ENCODE peak calls at places on chromosome 20, in four cellular contexts. Q is fibroblast of mammary gland, C is psoas muscle, X is gastrocnemius medialis. P is an unnamed sample.

GRCh38 chr20:38804243-38804642 is 1.3 kb upstream of the PPP1R16B start:
- DNase-seq in Q (no peak), C (no peak), X (no peak), P (no peak)

GRCh38 chr20:45484676-45485075 is 15.1 kb downstream of the WFDC2 start:
- DNase-seq in Q (no peak), C (no peak), X (no peak), P (no peak)

GRCh38 chr20:57659131-57659788 is 39.0 kb upstream of the ZBP1 start:
- DNase-seq in Q (no peak), C (no peak), X (no peak), P (no peak)

GRCh38 chr20:45508068-45508886 is 7.1 kb downstream of the SPINT3 start:
- DNase-seq in Q (no peak), C (no peak), X (no peak), P (no peak)

GRCh38 chr20:58086763-58087566 is 141.5 kb downstream of the ANKRD60 start:
- DNase-seq in Q (peak; percentile 46), C (no peak), X (no peak), P (peak; percentile 69)

GRCh38 chr20:63957004-63957689 is 931 bp upstream of the UCKL1 start:
- DNase-seq in Q (peak; percentile 60), C (peak; percentile 82), X (peak; percentile 72), P (peak; percentile 75)

GRCh38 chr20:41078329-41078728 is 49.7 kb downstream of the TOP1 start:
- DNase-seq in Q (peak; percentile 51), C (no peak), X (no peak), P (peak; percentile 79)

GRCh38 chr20:25250508-25250907 is 2.6 kb downstream of the PYGB start:
- DNase-seq in Q (peak; percentile 45), C (no peak), X (no peak), P (peak; percentile 58)

GRCh38 chr20:63956664-63957003 is 418 bp upstream of the UCKL1 start:
- DNase-seq in Q (no peak), C (no peak), X (no peak), P (no peak)

GRCh38 chr20:32440758-32441078 is 82.6 kb downstream of the ASXL1 start:
- DNase-seq in Q (no peak), C (no peak), X (no peak), P (no peak)

GRCh38 chr20:35886537-35886936 is 67.8 kb downstream of the SCAND1 start:
- DNase-seq in Q (no peak), C (peak; percentile 69), X (peak; percentile 36), P (no peak)

GRCh38 chr20:53408728-53409157 is 184.9 kb downstream of the ZNF217 start:
- DNase-seq in Q (peak; percentile 54), C (no peak), X (no peak), P (peak; percentile 11)

GRCh38 chr20:63917811-63918210 is 22.9 kb downstream of the DNAJC5 start:
- DNase-seq in Q (no peak), C (no peak), X (no peak), P (no peak)

GRCh38 chr20:42379385-42379784 is 761.2 kb upstream of the CHD6 start:
- DNase-seq in Q (no peak), C (no peak), X (no peak), P (no peak)

GRCh38 chr20:64156136-64156885 is 7.9 kb upstream of the MYT1 start:
- DNase-seq in Q (no peak), C (no peak), X (no peak), P (peak; percentile 8)

GRCh38 chr20:32333181-32333987 is 24.7 kb upstream of the ASXL1 start:
- DNase-seq in Q (no peak), C (no peak), X (no peak), P (peak; percentile 39)

GRCh38 chr20:10239954-10240353 is 21.3 kb downstream of the SNAP25 start:
- DNase-seq in Q (peak; percentile 28), C (no peak), X (no peak), P (peak; percentile 77)

GRCh38 chr20:32621071-32621913 is 36.2 kb upstream of the NOL4L start:
- DNase-seq in Q (no peak), C (no peak), X (no peak), P (no peak)

GRCh38 chr20:6533828-6534388 is 233.6 kb upstream of the BMP2 start:
- DNase-seq in Q (peak; percentile 78), C (no peak), X (no peak), P (peak; percentile 92)

GRCh38 chr20:35394271-35394670 is 17.5 kb downstream of the UQCC1 start:
- DNase-seq in Q (no peak), C (no peak), X (no peak), P (no peak)

GRCh38 chr20:5033566-5033965 is 32.3 kb upstream of the SLC23A2 start:
- DNase-seq in Q (no peak), C (no peak), X (no peak), P (peak; percentile 44)

GRCh38 chr20:31751126-31751525 is 12.0 kb downstream of the TPX2 start:
- DNase-seq in Q (peak; percentile 90), C (no peak), X (no peak), P (peak; percentile 94)

GRCh38 chr20:10699506-10699905 is 25.7 kb upstream of the JAG1 start:
- DNase-seq in Q (no peak), C (no peak), X (no peak), P (no peak)

GRCh38 chr20:52572687-52573086 is 381.1 kb upstream of the ZFP64 start:
- DNase-seq in Q (peak; percentile 15), C (no peak), X (no peak), P (no peak)

GRCh38 chr20:43904778-43905177 is 9.9 kb upstream of the TOX2 start:
- DNase-seq in Q (no peak), C (no peak), X (no peak), P (no peak)

GRCh38 chr20:47762699-47763098 is 22.6 kb downstream of the SULF2 start:
- DNase-seq in Q (peak; percentile 19), C (no peak), X (no peak), P (no peak)

GRCh38 chr20:19986419-19986818 is 30.7 kb upstream of the NAA20 start:
- DNase-seq in Q (peak; percentile 77), C (no peak), X (no peak), P (peak; percentile 43)

GRCh38 chr20:45732199-45732598 is 10.1 kb downstream of the SPINT4 start:
- DNase-seq in Q (no peak), C (no peak), X (no peak), P (no peak)

DNA sequence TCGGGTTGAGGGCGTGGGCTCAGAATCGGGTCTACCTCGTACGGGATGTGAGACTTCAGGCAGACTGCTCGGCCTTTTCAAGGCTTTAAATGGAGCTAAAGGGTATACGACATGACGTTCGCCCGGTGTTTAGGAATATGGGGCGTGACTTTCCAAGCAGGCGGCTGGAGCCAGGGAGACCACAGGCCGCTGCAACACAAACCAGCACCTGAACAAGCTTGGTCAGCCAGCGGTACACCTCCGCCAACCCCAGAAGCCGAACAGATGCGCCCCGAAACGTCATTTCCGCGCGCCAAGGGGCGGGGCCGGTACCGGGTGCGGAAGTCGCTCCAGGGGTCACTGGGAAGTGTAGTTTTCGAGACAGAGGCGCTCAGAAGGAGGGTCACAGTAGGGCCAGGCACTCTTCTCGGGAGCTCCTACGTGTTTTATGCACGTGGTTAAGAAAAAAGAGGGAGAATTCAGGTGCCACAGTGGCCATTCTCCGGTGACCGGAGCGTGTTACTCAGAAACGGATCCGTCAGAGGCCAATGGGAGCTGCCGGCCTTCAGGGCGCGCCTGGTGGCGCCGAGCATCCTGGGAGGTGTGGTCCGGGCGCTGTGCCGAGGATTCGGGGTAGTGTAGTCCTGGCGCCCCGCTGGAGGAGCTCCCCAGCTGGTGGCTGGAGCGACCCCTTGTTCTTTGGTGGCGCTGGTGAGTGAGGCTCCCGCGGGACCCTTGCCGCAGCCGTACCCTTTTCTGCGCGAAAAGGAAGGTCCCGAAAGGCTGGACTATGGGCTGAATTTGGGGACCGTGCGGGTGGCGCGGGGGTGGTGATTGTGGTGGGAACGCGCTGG is at the start of gene ZNF133:
- DNase-seq in Q (peak; percentile 86), C (peak; percentile 97), X (peak; percentile 93), P (peak; percentile 94)
- TF ChIP-seq CTCF in Q (no peak), C (no peak), X (no peak), P (peak; percentile 6)

DNA sequence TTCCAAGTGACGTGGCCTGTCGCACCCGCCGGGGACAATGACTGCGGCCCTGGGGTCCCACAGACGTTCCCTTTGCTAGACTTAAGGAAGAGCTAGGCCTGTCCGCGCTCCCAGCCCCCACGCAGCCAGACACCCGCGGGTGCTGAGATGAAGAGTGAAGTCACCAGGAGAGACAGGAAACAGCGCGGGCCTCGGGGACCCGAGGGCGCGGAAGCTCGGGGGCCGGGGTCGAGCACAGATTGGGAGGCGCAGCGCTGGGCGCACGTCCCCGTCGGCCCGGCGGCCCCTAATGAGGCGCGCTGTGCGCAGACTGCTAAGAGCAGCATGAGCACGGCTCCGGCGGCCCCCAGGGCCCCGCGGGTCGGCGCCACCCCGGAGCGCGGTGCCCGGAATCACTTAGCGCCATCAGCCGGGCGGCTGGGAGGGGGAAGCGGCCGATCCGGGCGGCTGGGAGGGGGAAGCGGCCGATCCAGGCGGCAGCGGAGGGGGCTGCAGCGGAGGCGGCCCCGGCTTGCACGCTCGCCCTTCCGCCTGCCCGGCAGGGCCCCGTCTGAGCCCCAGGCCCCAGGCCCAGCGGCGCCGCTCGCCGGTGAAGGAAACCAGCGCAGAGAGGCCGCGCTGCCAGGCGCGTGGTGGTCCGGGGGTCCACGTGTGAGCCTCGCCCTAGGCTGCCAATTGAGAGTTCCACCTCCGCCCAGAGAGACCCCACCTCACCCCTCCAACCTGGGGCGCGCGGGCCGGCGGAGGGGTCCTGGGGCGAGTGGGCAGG is 8.3 kb upstream of the AVP start:
- DNase-seq in Q (no peak), C (no peak), X (no peak), P (no peak)
- H3K4me3 ChIP-seq in Q (no peak overlapping the region), C (peak overlapping the region; percentile 54), X (peak overlapping the region; percentile 37), P (peak overlapping the region; percentile 49)

GRCh38 chr20:59193325-59193724 is 29.7 kb downstream of the ZNF831 start:
- DNase-seq in Q (no peak), C (no peak), X (no peak), P (no peak)

GRCh38 chr20:59192533-59192896 is 28.9 kb downstream of the ZNF831 start:
- DNase-seq in Q (no peak), C (no peak), X (no peak), P (no peak)

GRCh38 chr20:59195316-59195993 is 31.8 kb downstream of the ZNF831 start:
- DNase-seq in Q (no peak), C (no peak), X (no peak), P (no peak)

GRCh38 chr20:59191756-59192532 is 28.3 kb downstream of the ZNF831 start:
- DNase-seq in Q (no peak), C (no peak), X (no peak), P (no peak)

DNA sequence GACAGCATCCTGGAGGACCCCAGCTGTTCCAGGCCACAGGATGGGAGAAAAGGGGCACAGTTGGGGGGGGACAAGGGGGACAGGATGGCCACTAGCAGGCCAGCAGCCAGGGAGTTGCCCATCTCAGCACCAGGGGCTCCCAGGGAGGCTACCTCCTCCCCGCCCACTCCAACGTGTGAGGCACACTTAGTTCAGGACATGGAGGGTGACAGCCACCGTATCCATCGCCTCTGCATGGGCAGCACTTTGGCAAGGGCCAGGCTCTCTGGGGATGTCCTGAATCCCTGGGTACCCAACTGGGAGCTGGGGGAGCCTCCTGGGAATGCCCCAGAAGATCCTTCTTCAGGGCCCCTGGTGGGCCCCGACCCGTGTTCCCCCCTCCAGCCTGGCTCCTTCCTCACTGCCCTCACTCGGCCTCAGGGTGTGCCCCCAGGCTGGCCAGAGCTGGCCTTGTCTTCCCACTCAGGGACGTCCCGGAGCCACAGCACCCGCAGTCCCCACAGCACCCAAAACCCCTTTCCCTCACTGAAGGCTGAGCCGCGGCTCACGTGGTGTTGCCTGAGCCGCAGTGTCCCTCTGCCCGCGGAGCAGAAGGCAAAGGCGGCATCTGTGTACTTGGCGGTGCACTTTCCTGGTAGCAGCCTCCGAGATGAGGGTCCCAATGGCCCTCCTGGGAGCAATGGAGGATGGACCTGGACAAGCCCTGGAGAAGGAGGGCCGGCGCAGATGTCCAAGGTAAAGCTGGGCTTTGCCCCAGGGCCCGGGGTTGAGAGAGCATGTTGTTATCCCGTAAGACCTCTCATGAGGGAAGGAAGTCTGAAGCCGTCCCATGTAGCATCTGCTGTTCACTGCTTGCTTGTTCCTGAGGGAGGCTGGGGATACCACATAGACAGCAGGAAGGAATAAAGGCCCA is 30.7 kb downstream of the ZNF831 start:
- DNase-seq in Q (no peak), C (no peak), X (no peak), P (no peak)
- TF ChIP-seq CTCF in Q (no peak), C (no peak), X (no peak), P (no peak)

GRCh38 chr20:50312682-50313187 is 122.1 kb downstream of the CEBPB start:
- DNase-seq in Q (peak; percentile 92), C (peak; percentile 84), X (peak; percentile 38), P (peak; percentile 47)
- H3K4me3 ChIP-seq in Q (no peak overlapping the region), C (no peak overlapping the region), X (no peak overlapping the region), P (no peak overlapping the region)